ENCODE peak calls at places on chromosomes 6 and 20, in seven cellular contexts. One of them, this sample, is unnamed.

GRCh38 chr6:168290095-168290494 is 29.5 kb downstream of the DACT2 start:
- DNase-seq in hypothalamus: no peak
- DNase-seq in ELR: no peak
- DNase-seq in HT-29: no peak
- DNase-seq in bronchial epithelial cell: no peak
- DNase-seq in NCI-H146: no peak
- DNase-seq in cardiac muscle cell: no peak
- DNase-seq in this sample: no peak

GRCh38 chr6:14758421-14759043 is 487.3 kb upstream of the JARID2 start:
- DNase-seq in HT-29: no peak
- DNase-seq in bronchial epithelial cell: peak
- DNase-seq in NCI-H146: peak
- DNase-seq in cardiac muscle cell: no peak
- DNase-seq in ELR: no peak
- DNase-seq in hypothalamus: no peak
- DNase-seq in this sample: peak

GRCh38 chr6:136586295-136586694 is 36.1 kb upstream of the MAP7 start:
- DNase-seq in ELR: peak
- DNase-seq in bronchial epithelial cell: peak
- DNase-seq in hypothalamus: no peak
- DNase-seq in cardiac muscle cell: no peak
- DNase-seq in NCI-H146: no peak
- DNase-seq in HT-29: no peak
- DNase-seq in this sample: no peak

GRCh38 chr20:6492396-6493055 is 275.0 kb upstream of the BMP2 start:
- DNase-seq in bronchial epithelial cell: peak
- DNase-seq in NCI-H146: peak
- DNase-seq in ELR: no peak
- DNase-seq in cardiac muscle cell: no peak
- DNase-seq in HT-29: peak
- DNase-seq in hypothalamus: no peak
- DNase-seq in this sample: peak

GRCh38 chr20:23156842-23157423 is 70.8 kb upstream of the CD93 start:
- DNase-seq in ELR: no peak
- DNase-seq in NCI-H146: no peak
- DNase-seq in bronchial epithelial cell: no peak
- DNase-seq in cardiac muscle cell: no peak
- DNase-seq in hypothalamus: no peak
- DNase-seq in HT-29: no peak
- DNase-seq in this sample: no peak

GRCh38 chr6:40543133-40543532 is 44.0 kb downstream of the LRFN2 start:
- DNase-seq in hypothalamus: no peak
- DNase-seq in cardiac muscle cell: no peak
- DNase-seq in ELR: no peak
- DNase-seq in NCI-H146: no peak
- DNase-seq in HT-29: no peak
- DNase-seq in bronchial epithelial cell: peak
- DNase-seq in this sample: no peak

GRCh38 chr6:78598966-78599365 is 268.4 kb upstream of the IRAK1BP1 start:
- DNase-seq in cardiac muscle cell: no peak
- DNase-seq in HT-29: peak
- DNase-seq in ELR: peak
- DNase-seq in NCI-H146: no peak
- DNase-seq in hypothalamus: no peak
- DNase-seq in bronchial epithelial cell: peak
- DNase-seq in this sample: peak

GRCh38 chr20:44019638-44020335 is 105.1 kb downstream of the TOX2 start:
- DNase-seq in NCI-H146: no peak
- DNase-seq in HT-29: peak
- DNase-seq in bronchial epithelial cell: no peak
- DNase-seq in ELR: peak
- DNase-seq in cardiac muscle cell: no peak
- DNase-seq in hypothalamus: no peak
- DNase-seq in this sample: peak

GRCh38 chr6:35297541-35298481 is at the start of gene DEF6:
- DNase-seq in hypothalamus: no peak
- DNase-seq in HT-29: peak
- DNase-seq in ELR: peak
- DNase-seq in bronchial epithelial cell: peak
- DNase-seq in cardiac muscle cell: peak
- DNase-seq in NCI-H146: peak
- DNase-seq in this sample: peak